ENCODE peak calls at places on chromosomes 2 and 18, in five cellular contexts. K is HepG2, T is H1, O is K562, A is GM12878. V is an unnamed sample.

GRCh38 chr2:20361903-20362302 is 11.3 kb upstream of the PUM2 start:
- DNase-seq in K (no peak), A (no peak), O (no peak), T (peak), V (no peak)

GRCh38 chr2:72915076-72915906 is 2.0 kb upstream of the EMX1 start:
- DNase-seq in A (no peak), O (no peak), T (no peak), K (no peak), V (no peak)

GRCh38 chr2:155310589-155310988 is 612.1 kb downstream of the KCNJ3 start:
- DNase-seq in A (no peak), T (no peak), K (peak), O (no peak), V (peak)

GRCh38 chr2:48694143-48694542 is 61.4 kb downstream of the LHCGR start:
- DNase-seq in A (no peak), K (peak), O (no peak), T (no peak), V (no peak)

GRCh38 chr2:15890936-15891905 is 49.1 kb upstream of the MYCN start:
- DNase-seq in K (peak), O (no peak), A (no peak), T (no peak), V (no peak)

GRCh38 chr2:46320141-46320567 is 22.9 kb downstream of the EPAS1 start:
- DNase-seq in O (no peak), K (no peak), T (no peak), A (no peak), V (no peak)

GRCh38 chr2:119657486-119658145 is 21.4 kb upstream of the TMEM177 start:
- DNase-seq in A (no peak), T (no peak), K (no peak), O (no peak), V (no peak)

GRCh38 chr2:235204923-235205322 is 253.1 kb downstream of the SH3BP4 start:
- DNase-seq in A (no peak), T (peak), O (no peak), K (no peak), V (no peak)

GRCh38 chr2:238016526-238016925 is 44.3 kb upstream of the SCLY start:
- DNase-seq in O (no peak), T (no peak), K (no peak), A (no peak), V (no peak)

GRCh38 chr2:72990695-72991438 is 73.5 kb downstream of the EMX1 start:
- DNase-seq in A (no peak), K (no peak), T (peak), O (no peak), V (no peak)

DNA sequence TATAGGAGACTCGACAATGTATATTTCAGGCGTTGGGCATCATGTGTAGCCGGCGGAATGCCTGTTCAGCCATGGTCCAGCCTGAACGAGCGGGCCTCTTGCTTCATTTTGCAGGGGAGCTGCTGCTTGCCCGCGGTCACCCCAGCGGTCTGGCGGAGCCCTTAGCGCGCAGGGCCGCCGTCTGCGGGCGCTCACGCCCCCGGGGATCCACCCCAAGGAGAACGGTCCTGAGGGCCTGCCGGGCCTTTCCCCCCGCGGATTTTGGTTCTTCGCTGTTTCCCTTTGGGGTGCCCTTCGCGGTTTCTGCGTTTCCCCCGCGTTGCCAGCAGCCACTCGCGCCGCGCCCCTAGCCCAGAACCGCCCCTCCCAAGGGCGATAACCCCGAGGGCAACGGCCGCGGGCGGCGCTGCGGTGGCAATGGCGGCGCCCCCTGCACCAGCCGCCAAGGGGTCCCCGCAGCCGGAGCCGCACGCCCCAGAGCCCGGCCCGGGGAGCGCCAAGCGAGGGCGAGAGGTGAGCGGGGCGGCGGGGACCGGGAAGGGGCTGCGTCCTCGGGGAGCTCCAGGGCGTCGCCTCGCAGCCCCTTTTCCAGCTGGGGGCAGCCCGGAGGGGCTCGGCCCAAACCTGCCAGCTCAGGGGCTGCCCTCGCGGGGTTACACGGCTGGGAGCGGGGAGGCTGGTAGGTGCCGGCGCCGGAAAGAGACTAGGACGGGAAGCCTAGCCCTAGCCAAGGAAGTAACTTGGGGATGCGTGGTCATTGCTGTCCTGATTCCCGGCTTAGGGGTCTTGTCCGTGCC is at the start of gene MFSD2B:
- DNase-seq in T (no peak), A (no peak), O (peak), K (no peak), V (no peak)
- TF ChIP-seq EZH2 in T (no peak), A (no peak), O (no peak), K (no peak), V (no peak)

GRCh38 chr2:84717302-84717701 is 163.6 kb downstream of the TRABD2A start:
- DNase-seq in A (no peak), T (no peak), K (no peak), O (no peak), V (no peak)

GRCh38 chr2:84708442-84708841 is 172.4 kb downstream of the TRABD2A start:
- DNase-seq in K (no peak), T (no peak), O (no peak), A (no peak), V (no peak)

GRCh38 chr2:84711651-84712050 is 169.2 kb downstream of the TRABD2A start:
- DNase-seq in K (peak), A (no peak), O (no peak), T (no peak), V (no peak)

GRCh38 chr2:84716564-84716963 is 164.3 kb downstream of the TRABD2A start:
- DNase-seq in A (no peak), O (no peak), K (no peak), T (no peak), V (no peak)

GRCh38 chr2:84713441-84713840 is 167.4 kb downstream of the TRABD2A start:
- DNase-seq in A (no peak), K (no peak), O (no peak), T (no peak), V (no peak)
- TF ChIP-seq SIN3A in A (no peak), K (no peak), O (no peak), T (no peak), V (no peak)

DNA sequence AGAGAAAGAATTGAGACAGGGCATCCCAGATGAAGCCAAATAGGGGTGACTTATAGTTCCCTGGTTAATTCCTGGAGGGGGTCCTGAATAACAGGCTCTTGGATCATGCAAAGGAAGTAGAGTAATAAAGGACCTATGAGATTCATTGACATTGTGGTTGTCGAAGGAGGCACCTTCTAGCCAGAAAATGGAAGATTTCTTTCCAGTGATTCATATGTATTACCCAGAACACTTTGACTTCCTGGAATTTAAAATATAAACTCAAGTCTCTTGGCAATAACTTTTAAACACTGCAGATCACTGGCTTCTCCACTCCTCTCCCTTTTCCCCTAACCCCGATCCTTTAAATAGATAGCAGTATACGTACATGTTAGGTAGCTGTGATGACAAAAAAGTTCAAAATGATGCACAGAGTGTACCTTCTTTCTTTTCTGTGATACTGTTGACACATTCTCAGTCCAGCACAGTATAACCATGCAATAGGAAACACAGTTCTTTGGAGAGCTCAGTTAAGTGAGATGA is 211.8 kb downstream of the LTBP1 start:
- DNase-seq in K (no peak), A (no peak), O (no peak), T (no peak), V (no peak)
- H3K9ac ChIP-seq in K (no peak), A (no peak), O (no peak), T (no peak), V (no peak)

GRCh38 chr2:218897394-218898108 is 16.9 kb downstream of the WNT10A start:
- DNase-seq in O (no peak), T (no peak), K (no peak), A (no peak), V (no peak)
- TF ChIP-seq EZH2 in O (no peak), T (peak), K (no peak), A (no peak), V (no peak)

DNA sequence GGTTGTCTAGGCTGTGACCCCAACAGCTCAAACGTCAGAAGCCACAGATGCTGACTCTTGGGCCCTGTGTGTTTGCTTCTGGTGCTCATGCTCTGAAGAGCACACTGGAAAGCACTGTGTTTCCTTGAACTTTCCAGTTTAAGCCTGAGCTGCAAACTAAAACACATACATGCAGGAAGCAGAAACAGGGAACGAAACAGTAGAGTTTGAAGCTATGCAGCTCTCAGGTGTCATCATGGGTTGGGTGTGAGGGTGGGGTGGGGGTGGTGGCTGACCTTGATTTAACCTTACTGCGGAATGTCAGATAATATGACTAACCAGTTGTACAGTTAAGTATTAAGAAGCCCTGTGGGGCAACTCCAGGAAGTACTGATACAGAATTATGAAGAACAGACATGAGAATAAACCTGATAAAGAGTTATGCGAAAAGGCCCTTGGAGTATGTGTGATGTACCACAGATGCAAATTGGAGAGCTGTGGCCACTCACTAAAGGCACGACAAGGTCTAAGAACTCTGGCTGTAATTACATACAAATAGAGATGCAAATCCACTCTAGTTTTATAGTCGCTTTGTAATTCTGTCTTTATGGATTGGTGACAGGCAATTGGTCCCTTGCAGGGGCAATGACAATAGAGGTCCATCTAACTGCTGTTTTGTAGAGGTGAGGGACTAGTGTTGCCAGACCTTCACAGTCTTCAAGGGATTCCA is 273.1 kb downstream of the NAPG start:
- DNase-seq in K (peak), O (peak), A (no peak), T (no peak), V (no peak)
- TF ChIP-seq SIN3A in K (no peak), O (no peak), A (no peak), T (no peak), V (no peak)

DNA sequence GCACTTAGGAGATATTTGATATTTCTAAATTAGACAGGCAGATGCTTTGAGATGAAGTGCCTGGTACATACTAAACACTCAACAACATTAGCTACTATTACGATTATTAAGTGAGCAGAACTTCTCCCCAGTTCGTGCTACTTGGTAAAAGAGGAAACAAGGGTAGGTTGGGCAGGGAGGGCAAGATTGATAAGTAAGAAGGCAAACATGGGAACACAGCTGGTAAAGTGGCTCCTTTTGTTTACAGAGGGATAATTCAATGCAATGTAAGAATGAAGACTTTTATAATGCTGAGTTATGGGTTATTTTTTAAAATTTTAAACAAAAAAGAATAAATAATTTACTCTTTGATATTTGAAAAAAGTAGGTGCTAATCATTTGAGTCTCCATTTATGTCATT is 15.9 kb upstream of the WIPF1 start:
- DNase-seq in K (no peak), A (no peak), O (no peak), T (no peak), V (no peak)
- H3K9ac ChIP-seq in K (no peak), A (no peak), O (no peak), T (no peak), V (no peak)

GRCh38 chr2:3689998-3690748 is 13.2 kb upstream of the DCDC2C start:
- DNase-seq in O (no peak), T (no peak), A (no peak), K (no peak), V (no peak)
- TF ChIP-seq EZH2 in O (no peak), T (no peak), A (no peak), K (no peak), V (no peak)